ENCODE peak calls at places on chromosomes 6 and 20, in four cellular contexts. A is AG10803, Q is NCI-H1105, D is heart right ventricle. G is an unnamed sample.

GRCh38 chr6:70663881-70664466 is 3.7 kb upstream of the SMAP1 start:
- DNase-seq in Q (no peak), A (no peak), D (peak), G (no peak)

GRCh38 chr6:12903246-12903645 is 186.7 kb downstream of the PHACTR1 start:
- DNase-seq in Q (no peak), A (no peak), D (no peak), G (no peak)

GRCh38 chr6:132818404-132819359 is 4.3 kb downstream of the RPS12 start:
- DNase-seq in A (peak), Q (no peak), D (no peak), G (peak)

GRCh38 chr20:44097521-44098255 is 89.3 kb downstream of the JPH2 start:
- DNase-seq in D (no peak), A (no peak), Q (no peak), G (no peak)

GRCh38 chr20:38023181-38024085 is 9.8 kb downstream of the TTI1 start:
- DNase-seq in D (no peak), Q (no peak), A (peak), G (no peak)

GRCh38 chr20:57395111-57395959 is 4.1 kb downstream of the RBM38 start:
- DNase-seq in Q (no peak), A (peak), D (peak), G (no peak)

GRCh38 chr6:124854338-124854922 is 107.8 kb upstream of the RNF217 start:
- DNase-seq in Q (peak), A (peak), D (no peak), G (no peak)

GRCh38 chr6:28490191-28490890 is 25.3 kb downstream of the GPX6 start:
- DNase-seq in Q (no peak), D (no peak), A (no peak), G (peak)

GRCh38 chr6:75201901-75202672 is 3.8 kb downstream of the COL12A1 start:
- DNase-seq in A (no peak), D (no peak), Q (peak), G (peak)

GRCh38 chr6:14787274-14787673 is 458.6 kb upstream of the JARID2 start:
- DNase-seq in D (no peak), Q (no peak), A (no peak), G (no peak)

GRCh38 chr6:84227044-84227433 is 404 bp downstream of the CEP162 start:
- DNase-seq in D (no peak), A (no peak), Q (no peak), G (peak)

GRCh38 chr20:41717464-41717863 is 99.3 kb upstream of the CHD6 start:
- DNase-seq in A (no peak), D (no peak), Q (peak), G (no peak)

GRCh38 chr20:3041818-3042504 is 1.5 kb upstream of the GNRH2 start:
- DNase-seq in Q (no peak), D (no peak), A (no peak), G (peak)

GRCh38 chr20:18496042-18496441 is 983 bp downstream of the RBBP9 start:
- DNase-seq in D (no peak), A (no peak), Q (peak), G (peak)

GRCh38 chr20:38216201-38216600 is 44.3 kb downstream of the KIAA1755 start:
- DNase-seq in D (no peak), A (no peak), Q (no peak), G (no peak)

GRCh38 chr20:25199473-25200265 is 4.2 kb downstream of the ENTPD6 start:
- DNase-seq in Q (no peak), A (no peak), D (no peak), G (no peak)

GRCh38 chr6:14108571-14109410 is 8.8 kb upstream of the CD83 start:
- DNase-seq in D (peak), Q (no peak), A (no peak), G (no peak)

G was measured in GM23338.